ENCODE peak calls at places on chromosome 3, in eight cellular contexts. M, Z, T, N, R, L, E and V are unnamed samples.

GRCh38 chr3:75176886-75177285 is 487.2 kb upstream of the FRG2C start:
- DNase-seq in M (no peak), Z (no peak), T (no peak), N (no peak), R (no peak), L (no peak), E (no peak), V (no peak)

GRCh38 chr3:167913218-167913902 is 177.8 kb downstream of the SERPINI1 start:
- DNase-seq in M (no peak), Z (peak), T (no peak), N (peak), R (no peak), L (no peak), E (no peak), V (peak)

GRCh38 chr3:157023211-157023610 is 136.7 kb downstream of the CCNL1 start:
- DNase-seq in M (no peak), Z (no peak), T (no peak), N (no peak), R (no peak), L (no peak), E (no peak), V (no peak)

GRCh38 chr3:194407423-194407822 is 8.4 kb upstream of the GP5 start:
- DNase-seq in M (no peak), Z (no peak), T (no peak), N (peak), R (no peak), L (no peak), E (peak), V (peak)

GRCh38 chr3:194450341-194450740 is 36.5 kb downstream of the ATP13A3 start:
- DNase-seq in M (no peak), Z (no peak), T (no peak), N (no peak), R (no peak), L (no peak), E (no peak), V (no peak)

GRCh38 chr3:57544181-57545125 is at the start of gene DNAH12:
- DNase-seq in M (no peak), Z (no peak), T (no peak), N (no peak), R (no peak), L (no peak), E (peak), V (peak)

GRCh38 chr3:51593697-51594096 is 55.2 kb downstream of the RAD54L2 start:
- DNase-seq in M (no peak), Z (no peak), T (no peak), N (no peak), R (no peak), L (no peak), E (no peak), V (no peak)

GRCh38 chr3:126883241-126883640 is 99.7 kb upstream of the PLXNA1 start:
- DNase-seq in M (no peak), Z (no peak), T (no peak), N (peak), R (no peak), L (no peak), E (no peak), V (peak)

GRCh38 chr3:183529717-183530116 is 25.8 kb downstream of the KLHL6 start:
- DNase-seq in M (no peak), Z (no peak), T (no peak), N (no peak), R (no peak), L (no peak), E (no peak), V (no peak)

GRCh38 chr3:72990701-72991395 is 5.8 kb upstream of the PPP4R2 start:
- DNase-seq in M (no peak), Z (no peak), T (no peak), N (no peak), R (no peak), L (no peak), E (no peak), V (no peak)

GRCh38 chr3:96700322-96701315 is 113.8 kb upstream of the EPHA6 start:
- DNase-seq in M (no peak), Z (no peak), T (no peak), N (no peak), R (no peak), L (no peak), E (no peak), V (no peak)